ENCODE peak calls at places on chromosomes 13 and 19, in eight cellular contexts. One of them, this sample, is unnamed.
A peak's percentile ranks its signal among the peaks of the same experiment; 100 is the strongest.

GRCh38 chr13:51557875-51558604 is 26.2 kb upstream of the WDFY2 start:
- DNase-seq in heart right ventricle: no peak
- DNase-seq in T-cell: no peak
- DNase-seq in sciatic nerve: no peak
- DNase-seq in amniotic epithelial cell: peak; percentile 93
- DNase-seq in HFF-Myc: no peak
- DNase-seq in SJSA1: peak; percentile 67
- DNase-seq in posterior cingulate gyrus: no peak
- DNase-seq in this sample: no peak

GRCh38 chr19:55103190-55103589 is 14.2 kb downstream of the PPP1R12C start:
- DNase-seq in heart right ventricle: no peak
- DNase-seq in T-cell: no peak
- DNase-seq in sciatic nerve: no peak
- DNase-seq in amniotic epithelial cell: no peak
- DNase-seq in HFF-Myc: no peak
- DNase-seq in SJSA1: no peak
- DNase-seq in posterior cingulate gyrus: no peak
- DNase-seq in this sample: no peak

GRCh38 chr13:24073657-24074056 is 86.9 kb upstream of the SPATA13 start:
- DNase-seq in heart right ventricle: no peak
- DNase-seq in T-cell: no peak
- DNase-seq in sciatic nerve: no peak
- DNase-seq in amniotic epithelial cell: no peak
- DNase-seq in HFF-Myc: no peak
- DNase-seq in SJSA1: no peak
- DNase-seq in posterior cingulate gyrus: no peak
- DNase-seq in this sample: no peak

GRCh38 chr13:25619897-25620296 is 248.1 kb downstream of the ATP8A2 start:
- DNase-seq in heart right ventricle: no peak
- DNase-seq in T-cell: no peak
- DNase-seq in sciatic nerve: no peak
- DNase-seq in amniotic epithelial cell: no peak
- DNase-seq in HFF-Myc: no peak
- DNase-seq in SJSA1: no peak
- DNase-seq in posterior cingulate gyrus: no peak
- DNase-seq in this sample: no peak

GRCh38 chr19:47203254-47203653 is 27.7 kb downstream of the BBC3 start:
- DNase-seq in heart right ventricle: no peak
- DNase-seq in T-cell: no peak
- DNase-seq in sciatic nerve: no peak
- DNase-seq in amniotic epithelial cell: no peak
- DNase-seq in HFF-Myc: no peak
- DNase-seq in SJSA1: no peak
- DNase-seq in posterior cingulate gyrus: no peak
- DNase-seq in this sample: no peak

GRCh38 chr19:35347171-35347929 is at the start of gene FFAR1:
- DNase-seq in heart right ventricle: no peak
- DNase-seq in T-cell: peak; percentile 24
- DNase-seq in sciatic nerve: peak; percentile 49
- DNase-seq in amniotic epithelial cell: no peak
- DNase-seq in HFF-Myc: no peak
- DNase-seq in SJSA1: no peak
- DNase-seq in posterior cingulate gyrus: peak; percentile 26
- DNase-seq in this sample: peak; percentile 76

GRCh38 chr13:29845440-29846056 is 4.9 kb downstream of the UBL3 start:
- DNase-seq in heart right ventricle: no peak
- DNase-seq in T-cell: no peak
- DNase-seq in sciatic nerve: no peak
- DNase-seq in amniotic epithelial cell: peak; percentile 23
- DNase-seq in HFF-Myc: no peak
- DNase-seq in SJSA1: no peak
- DNase-seq in posterior cingulate gyrus: no peak
- DNase-seq in this sample: no peak

GRCh38 chr19:39325778-39326680 is 5.4 kb upstream of the LRFN1 start:
- DNase-seq in heart right ventricle: no peak
- DNase-seq in T-cell: no peak
- DNase-seq in sciatic nerve: no peak
- DNase-seq in amniotic epithelial cell: peak; percentile 28
- DNase-seq in HFF-Myc: no peak
- DNase-seq in SJSA1: no peak
- DNase-seq in posterior cingulate gyrus: no peak
- DNase-seq in this sample: peak; percentile 38

GRCh38 chr13:113935081-113935511 is 38.8 kb downstream of the C13orf46 start:
- DNase-seq in heart right ventricle: no peak
- DNase-seq in T-cell: no peak
- DNase-seq in sciatic nerve: peak; percentile 51
- DNase-seq in amniotic epithelial cell: no peak
- DNase-seq in HFF-Myc: no peak
- DNase-seq in SJSA1: no peak
- DNase-seq in posterior cingulate gyrus: no peak
- DNase-seq in this sample: peak; percentile 72

GRCh38 chr19:6033744-6034264 is 55.9 kb upstream of the RANBP3 start:
- DNase-seq in heart right ventricle: no peak
- DNase-seq in T-cell: no peak
- DNase-seq in sciatic nerve: peak; percentile 9
- DNase-seq in amniotic epithelial cell: no peak
- DNase-seq in HFF-Myc: no peak
- DNase-seq in SJSA1: no peak
- DNase-seq in posterior cingulate gyrus: no peak
- DNase-seq in this sample: no peak

GRCh38 chr19:29942404-29943261 is 594 bp downstream of the URI1 start:
- DNase-seq in heart right ventricle: peak; percentile 43
- DNase-seq in T-cell: peak; percentile 62
- DNase-seq in sciatic nerve: peak; percentile 73
- DNase-seq in amniotic epithelial cell: peak; percentile 28
- DNase-seq in HFF-Myc: no peak
- DNase-seq in SJSA1: peak; percentile 51
- DNase-seq in posterior cingulate gyrus: peak; percentile 21
- DNase-seq in this sample: peak; percentile 85

GRCh38 chr13:77274126-77274525 is 52.8 kb downstream of the MYCBP2 start:
- DNase-seq in heart right ventricle: no peak
- DNase-seq in T-cell: no peak
- DNase-seq in sciatic nerve: no peak
- DNase-seq in amniotic epithelial cell: no peak
- DNase-seq in HFF-Myc: no peak
- DNase-seq in SJSA1: no peak
- DNase-seq in posterior cingulate gyrus: no peak
- DNase-seq in this sample: no peak

GRCh38 chr19:49217382-49217781 is 59.8 kb downstream of the TRPM4 start:
- DNase-seq in heart right ventricle: peak; percentile 65
- DNase-seq in T-cell: no peak
- DNase-seq in sciatic nerve: no peak
- DNase-seq in amniotic epithelial cell: peak; percentile 31
- DNase-seq in HFF-Myc: no peak
- DNase-seq in SJSA1: no peak
- DNase-seq in posterior cingulate gyrus: no peak
- DNase-seq in this sample: peak; percentile 82

GRCh38 chr19:15173746-15174404 is 26.9 kb downstream of the NOTCH3 start:
- DNase-seq in heart right ventricle: no peak
- DNase-seq in T-cell: no peak
- DNase-seq in sciatic nerve: no peak
- DNase-seq in amniotic epithelial cell: no peak
- DNase-seq in HFF-Myc: no peak
- DNase-seq in SJSA1: no peak
- DNase-seq in posterior cingulate gyrus: no peak
- DNase-seq in this sample: no peak

GRCh38 chr13:76677047-76677446 is 209.2 kb downstream of the KCTD12 start:
- DNase-seq in heart right ventricle: peak; percentile 75
- DNase-seq in T-cell: no peak
- DNase-seq in sciatic nerve: peak; percentile 80
- DNase-seq in amniotic epithelial cell: peak; percentile 28
- DNase-seq in HFF-Myc: no peak
- DNase-seq in SJSA1: no peak
- DNase-seq in posterior cingulate gyrus: peak; percentile 19
- DNase-seq in this sample: no peak

GRCh38 chr19:40614595-40615411 is 13.6 kb downstream of the LTBP4 start:
- DNase-seq in heart right ventricle: peak; percentile 90
- DNase-seq in T-cell: peak; percentile 55
- DNase-seq in sciatic nerve: peak; percentile 94
- DNase-seq in amniotic epithelial cell: peak; percentile 98
- DNase-seq in HFF-Myc: peak; percentile 95
- DNase-seq in SJSA1: peak; percentile 99
- DNase-seq in posterior cingulate gyrus: no peak
- DNase-seq in this sample: peak; percentile 85

GRCh38 chr19:49845433-49845832 is 5.5 kb upstream of the PTOV1 start:
- DNase-seq in heart right ventricle: no peak
- DNase-seq in T-cell: no peak
- DNase-seq in sciatic nerve: no peak
- DNase-seq in amniotic epithelial cell: no peak
- DNase-seq in HFF-Myc: no peak
- DNase-seq in SJSA1: no peak
- DNase-seq in posterior cingulate gyrus: no peak
- DNase-seq in this sample: no peak

GRCh38 chr13:113625965-113626661 is 31.9 kb downstream of the ATP4B start:
- DNase-seq in heart right ventricle: no peak
- DNase-seq in T-cell: no peak
- DNase-seq in sciatic nerve: peak; percentile 42
- DNase-seq in amniotic epithelial cell: peak; percentile 46
- DNase-seq in HFF-Myc: peak; percentile 4
- DNase-seq in SJSA1: peak; percentile 79
- DNase-seq in posterior cingulate gyrus: no peak
- DNase-seq in this sample: peak; percentile 41

GRCh38 chr19:34141036-34141435 is 31.3 kb upstream of the LSM14A start:
- DNase-seq in heart right ventricle: no peak
- DNase-seq in T-cell: no peak
- DNase-seq in sciatic nerve: no peak
- DNase-seq in amniotic epithelial cell: no peak
- DNase-seq in HFF-Myc: no peak
- DNase-seq in SJSA1: no peak
- DNase-seq in posterior cingulate gyrus: no peak
- DNase-seq in this sample: no peak

GRCh38 chr13:23292596-23292995 is 111.8 kb downstream of the SGCG start:
- DNase-seq in heart right ventricle: no peak
- DNase-seq in T-cell: no peak
- DNase-seq in sciatic nerve: no peak
- DNase-seq in amniotic epithelial cell: peak; percentile 51
- DNase-seq in HFF-Myc: no peak
- DNase-seq in SJSA1: no peak
- DNase-seq in posterior cingulate gyrus: no peak
- DNase-seq in this sample: no peak

GRCh38 chr19:47776568-47776967 is 1.9 kb upstream of the SELENOW start:
- DNase-seq in heart right ventricle: no peak
- DNase-seq in T-cell: no peak
- DNase-seq in sciatic nerve: no peak
- DNase-seq in amniotic epithelial cell: no peak
- DNase-seq in HFF-Myc: no peak
- DNase-seq in SJSA1: no peak
- DNase-seq in posterior cingulate gyrus: no peak
- DNase-seq in this sample: no peak